ENCODE peak calls at places on chromosomes 2 and 18, in ten cellular contexts. One of them, this sample, is unnamed.

GRCh38 chr2:159713691-159714585 is 1.6 kb downstream of the MARCHF7 start:
- DNase-seq in SK-N-SH: peak; percentile 17
- DNase-seq in HEK293T: no peak
- DNase-seq in iris pigment epithelial cell: peak; percentile 82
- DNase-seq in ACHN: peak; percentile 38
- DNase-seq in posterior cingulate gyrus: no peak
- DNase-seq in cardiac fibroblast: peak; percentile 79
- DNase-seq in thoracic aorta: no peak
- DNase-seq in omental fat pad: no peak
- DNase-seq in glomerular endothelial cell: no peak
- DNase-seq in this sample: no peak

GRCh38 chr2:56707650-56708049 is 523.9 kb downstream of the CCDC85A start:
- DNase-seq in SK-N-SH: no peak
- DNase-seq in HEK293T: no peak
- DNase-seq in iris pigment epithelial cell: no peak
- DNase-seq in ACHN: no peak
- DNase-seq in posterior cingulate gyrus: no peak
- DNase-seq in cardiac fibroblast: no peak
- DNase-seq in thoracic aorta: no peak
- DNase-seq in omental fat pad: no peak
- DNase-seq in glomerular endothelial cell: no peak
- DNase-seq in this sample: no peak

GRCh38 chr2:127700527-127701192 is 637 bp upstream of the SFT2D3 start:
- DNase-seq in SK-N-SH: no peak
- DNase-seq in HEK293T: peak; percentile 28
- DNase-seq in iris pigment epithelial cell: no peak
- DNase-seq in ACHN: no peak
- DNase-seq in posterior cingulate gyrus: peak; percentile 89
- DNase-seq in cardiac fibroblast: no peak
- DNase-seq in thoracic aorta: no peak
- DNase-seq in omental fat pad: peak; percentile 41
- DNase-seq in glomerular endothelial cell: no peak
- DNase-seq in this sample: no peak

GRCh38 chr2:30334738-30335426 is 103.5 kb downstream of the LBH start:
- DNase-seq in SK-N-SH: peak; percentile 42
- DNase-seq in HEK293T: no peak
- DNase-seq in iris pigment epithelial cell: no peak
- DNase-seq in ACHN: no peak
- DNase-seq in posterior cingulate gyrus: no peak
- DNase-seq in cardiac fibroblast: no peak
- DNase-seq in thoracic aorta: no peak
- DNase-seq in omental fat pad: no peak
- DNase-seq in glomerular endothelial cell: no peak
- DNase-seq in this sample: no peak

GRCh38 chr2:32061973-32062861 is 1.1 kb upstream of the SPAST start:
- DNase-seq in SK-N-SH: peak; percentile 50
- DNase-seq in HEK293T: peak; percentile 34
- DNase-seq in iris pigment epithelial cell: peak; percentile 28
- DNase-seq in ACHN: peak; percentile 78
- DNase-seq in posterior cingulate gyrus: no peak
- DNase-seq in cardiac fibroblast: peak; percentile 75
- DNase-seq in thoracic aorta: no peak
- DNase-seq in omental fat pad: no peak
- DNase-seq in glomerular endothelial cell: no peak
- DNase-seq in this sample: peak; percentile 65

GRCh38 chr18:37476182-37476581 is 89.4 kb downstream of the CELF4 start:
- DNase-seq in SK-N-SH: peak; percentile 62
- DNase-seq in HEK293T: peak; percentile 82
- DNase-seq in iris pigment epithelial cell: no peak
- DNase-seq in ACHN: peak; percentile 41
- DNase-seq in posterior cingulate gyrus: peak; percentile 93
- DNase-seq in cardiac fibroblast: no peak
- DNase-seq in thoracic aorta: no peak
- DNase-seq in omental fat pad: no peak
- DNase-seq in glomerular endothelial cell: no peak
- DNase-seq in this sample: peak; percentile 37

GRCh38 chr2:232632904-232633412 is 446 bp upstream of the EFHD1 start:
- DNase-seq in SK-N-SH: no peak
- DNase-seq in HEK293T: no peak
- DNase-seq in iris pigment epithelial cell: no peak
- DNase-seq in ACHN: peak; percentile 32
- DNase-seq in posterior cingulate gyrus: peak; percentile 97
- DNase-seq in cardiac fibroblast: peak; percentile 55
- DNase-seq in thoracic aorta: no peak
- DNase-seq in omental fat pad: no peak
- DNase-seq in glomerular endothelial cell: no peak
- DNase-seq in this sample: no peak

GRCh38 chr18:54671291-54671881 is 80.3 kb downstream of the DYNAP start:
- DNase-seq in SK-N-SH: peak; percentile 39
- DNase-seq in HEK293T: peak; percentile 5
- DNase-seq in iris pigment epithelial cell: peak; percentile 44
- DNase-seq in ACHN: peak; percentile 49
- DNase-seq in posterior cingulate gyrus: no peak
- DNase-seq in cardiac fibroblast: peak; percentile 69
- DNase-seq in thoracic aorta: no peak
- DNase-seq in omental fat pad: no peak
- DNase-seq in glomerular endothelial cell: peak; percentile 36
- DNase-seq in this sample: peak; percentile 23

GRCh38 chr2:102667072-102667471 is 47.7 kb downstream of the SLC9A2 start:
- DNase-seq in SK-N-SH: no peak
- DNase-seq in HEK293T: no peak
- DNase-seq in iris pigment epithelial cell: no peak
- DNase-seq in ACHN: no peak
- DNase-seq in posterior cingulate gyrus: no peak
- DNase-seq in cardiac fibroblast: peak; percentile 1
- DNase-seq in thoracic aorta: no peak
- DNase-seq in omental fat pad: no peak
- DNase-seq in glomerular endothelial cell: no peak
- DNase-seq in this sample: no peak